ENCODE peak calls at places on chromosomes 13 and 19, in nine cellular contexts. E is DMS153; Z is IMR-90; C is activated CD4-positive, CD25-positive, alpha-beta regulatory T cell; Y is lower leg skin; H is osteocyte; Q is hypothalamus; P is HCEC 1CT; D is naive B cell. N is an unnamed sample.

GRCh38 chr19:13099073-13099999 is 3.3 kb downstream of the LYL1 start:
- DNase-seq in C (peak), E (peak), Y (no peak), Q (no peak), H (no peak), Z (no peak), D (peak), P (no peak), N (peak)

GRCh38 chr13:113049521-113049941 is 56.1 kb upstream of the F7 start:
- DNase-seq in E (no peak), D (no peak), Z (no peak), H (no peak), Q (peak), P (no peak), Y (no peak), C (no peak), N (no peak)

GRCh38 chr19:10421240-10421948 is 1.1 kb downstream of the PDE4A start:
- DNase-seq in H (no peak), Q (no peak), Z (no peak), D (no peak), E (no peak), Y (no peak), C (no peak), P (no peak), N (no peak)

GRCh38 chr13:31588331-31588730 is 151.0 kb upstream of the RXFP2 start:
- DNase-seq in Q (no peak), C (no peak), E (no peak), Z (no peak), P (no peak), Y (no peak), H (no peak), D (no peak), N (no peak)

GRCh38 chr19:5020368-5020767 is 51.5 kb downstream of the KDM4B start:
- DNase-seq in Z (no peak), D (no peak), C (no peak), Y (no peak), H (no peak), P (no peak), Q (no peak), E (no peak), N (no peak)

GRCh38 chr13:106859505-106859904 is 291.6 kb upstream of the ARGLU1 start:
- DNase-seq in C (no peak), H (no peak), Z (no peak), D (no peak), E (no peak), Y (no peak), Q (no peak), P (no peak), N (no peak)

GRCh38 chr13:110511509-110512181 is 49.9 kb downstream of the RAB20 start:
- DNase-seq in Y (no peak), H (no peak), D (no peak), E (no peak), P (no peak), Z (no peak), Q (no peak), C (no peak), N (no peak)

GRCh38 chr19:43779147-43779819 is 1.5 kb downstream of the KCNN4 start:
- DNase-seq in Z (no peak), P (no peak), H (no peak), Q (no peak), C (no peak), E (no peak), D (no peak), Y (no peak), N (no peak)

GRCh38 chr13:33184131-33184485 is 101.4 kb downstream of the STARD13 start:
- DNase-seq in E (no peak), Q (no peak), Z (no peak), C (no peak), D (no peak), H (no peak), Y (no peak), P (no peak), N (no peak)

GRCh38 chr19:5719274-5719960 is 529 bp downstream of the LONP1 start:
- DNase-seq in D (no peak), P (no peak), Q (no peak), H (no peak), C (no peak), E (no peak), Z (peak), Y (peak), N (no peak)

GRCh38 chr19:8525401-8525684 is 11.4 kb upstream of the ZNF414 start:
- DNase-seq in P (no peak), D (no peak), E (no peak), Y (no peak), Q (no peak), C (no peak), Z (no peak), H (no peak), N (no peak)

N was measured in psoas muscle.